ENCODE peak calls at places on chromosomes 12 and 14, in nine cellular contexts. One of them, this sample, is unnamed.

GRCh38 chr12:19186722-19187661 is 57.5 kb downstream of the PLEKHA5 start:
- DNase-seq in heart left ventricle: no peak
- DNase-seq in A549: peak; percentile 30
- DNase-seq in ovary: no peak
- DNase-seq in IMR-90: peak; percentile 71
- DNase-seq in uterus: no peak
- DNase-seq in K562: peak; percentile 23
- DNase-seq in right lobe of liver: no peak
- DNase-seq in endothelial cell of umbilical vein: peak; percentile 71
- DNase-seq in this sample: no peak

GRCh38 chr12:69388371-69388770 is 28.8 kb downstream of the YEATS4 start:
- DNase-seq in heart left ventricle: no peak
- DNase-seq in A549: peak; percentile 11
- DNase-seq in ovary: no peak
- DNase-seq in IMR-90: peak; percentile 81
- DNase-seq in uterus: no peak
- DNase-seq in K562: no peak
- DNase-seq in right lobe of liver: no peak
- DNase-seq in endothelial cell of umbilical vein: peak; percentile 79
- DNase-seq in this sample: no peak

GRCh38 chr14:96811265-96811664 is 14.1 kb downstream of the VRK1 start:
- DNase-seq in heart left ventricle: no peak
- DNase-seq in A549: no peak
- DNase-seq in ovary: no peak
- DNase-seq in IMR-90: peak; percentile 82
- DNase-seq in uterus: no peak
- DNase-seq in K562: no peak
- DNase-seq in right lobe of liver: no peak
- DNase-seq in endothelial cell of umbilical vein: no peak
- DNase-seq in this sample: no peak

GRCh38 chr12:84058136-84058535 is 854.5 kb downstream of the SLC6A15 start:
- DNase-seq in heart left ventricle: no peak
- DNase-seq in A549: no peak
- DNase-seq in ovary: no peak
- DNase-seq in IMR-90: no peak
- DNase-seq in uterus: no peak
- DNase-seq in K562: no peak
- DNase-seq in right lobe of liver: no peak
- DNase-seq in endothelial cell of umbilical vein: no peak
- DNase-seq in this sample: no peak

GRCh38 chr12:124863409-124864325 is at the start of gene SCARB1:
- DNase-seq in heart left ventricle: peak; percentile 91
- DNase-seq in A549: peak; percentile 85
- DNase-seq in ovary: peak; percentile 94
- DNase-seq in IMR-90: peak; percentile 64
- DNase-seq in uterus: peak; percentile 87
- DNase-seq in K562: peak; percentile 99
- DNase-seq in right lobe of liver: peak; percentile 94
- DNase-seq in endothelial cell of umbilical vein: peak; percentile 71
- DNase-seq in this sample: peak; percentile 87

GRCh38 chr14:81323094-81323493 is 77.0 kb downstream of the STON2 start:
- DNase-seq in heart left ventricle: no peak
- DNase-seq in A549: no peak
- DNase-seq in ovary: no peak
- DNase-seq in IMR-90: no peak
- DNase-seq in uterus: no peak
- DNase-seq in K562: no peak
- DNase-seq in right lobe of liver: no peak
- DNase-seq in endothelial cell of umbilical vein: no peak
- DNase-seq in this sample: no peak

GRCh38 chr12:112191201-112191600 is 65.8 kb downstream of the TRAFD1 start:
- DNase-seq in heart left ventricle: no peak
- DNase-seq in A549: no peak
- DNase-seq in ovary: no peak
- DNase-seq in IMR-90: no peak
- DNase-seq in uterus: no peak
- DNase-seq in K562: no peak
- DNase-seq in right lobe of liver: no peak
- DNase-seq in endothelial cell of umbilical vein: no peak
- DNase-seq in this sample: no peak

GRCh38 chr12:39905152-39905551 is 200.7 kb downstream of the SLC2A13 start:
- DNase-seq in heart left ventricle: peak; percentile 68
- DNase-seq in A549: no peak
- DNase-seq in ovary: peak; percentile 44
- DNase-seq in IMR-90: peak; percentile 22
- DNase-seq in uterus: peak; percentile 76
- DNase-seq in K562: no peak
- DNase-seq in right lobe of liver: no peak
- DNase-seq in endothelial cell of umbilical vein: no peak
- DNase-seq in this sample: no peak

DNA sequence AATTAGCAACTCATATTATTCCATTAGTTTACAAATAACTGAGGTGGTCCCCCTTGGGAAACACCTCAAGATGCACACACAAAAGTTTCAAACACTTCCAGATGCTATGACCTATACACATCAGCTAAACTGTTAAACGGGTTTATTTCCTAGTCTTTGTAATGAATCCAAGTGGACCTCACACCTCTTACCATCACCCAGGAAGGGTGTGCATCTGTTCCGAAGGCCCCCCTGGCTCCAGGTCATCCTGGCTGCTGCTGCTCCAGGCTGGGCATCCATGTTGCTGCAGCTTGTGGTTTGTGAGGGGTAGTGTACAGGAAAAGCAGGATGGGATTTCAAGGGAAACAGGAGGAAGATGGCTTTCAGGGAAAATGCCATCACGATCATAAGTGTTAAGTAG is 6.8 kb downstream of the HNRNPC start:
- DNase-seq in heart left ventricle: no peak
- DNase-seq in A549: no peak
- DNase-seq in ovary: no peak
- DNase-seq in IMR-90: no peak
- DNase-seq in uterus: no peak
- DNase-seq in K562: no peak
- DNase-seq in right lobe of liver: no peak
- DNase-seq in endothelial cell of umbilical vein: no peak
- DNase-seq in this sample: no peak
- TF ChIP-seq POLR2A in heart left ventricle: no peak
- TF ChIP-seq POLR2A in A549: no peak
- TF ChIP-seq POLR2A in ovary: no peak
- TF ChIP-seq POLR2A in IMR-90: no peak
- TF ChIP-seq POLR2A in uterus: no peak
- TF ChIP-seq POLR2A in K562: peak; percentile 4
- TF ChIP-seq POLR2A in right lobe of liver: no peak
- TF ChIP-seq POLR2A in endothelial cell of umbilical vein: no peak
- TF ChIP-seq POLR2A in this sample: no peak

GRCh38 chr12:70960484-70960883 is 39.9 kb upstream of the PTPRR start:
- DNase-seq in heart left ventricle: no peak
- DNase-seq in A549: no peak
- DNase-seq in ovary: no peak
- DNase-seq in IMR-90: no peak
- DNase-seq in uterus: no peak
- DNase-seq in K562: no peak
- DNase-seq in right lobe of liver: no peak
- DNase-seq in endothelial cell of umbilical vein: no peak
- DNase-seq in this sample: no peak
- TF ChIP-seq POLR2A in heart left ventricle: no peak
- TF ChIP-seq POLR2A in A549: no peak
- TF ChIP-seq POLR2A in ovary: no peak
- TF ChIP-seq POLR2A in IMR-90: no peak
- TF ChIP-seq POLR2A in uterus: no peak
- TF ChIP-seq POLR2A in K562: no peak
- TF ChIP-seq POLR2A in right lobe of liver: no peak
- TF ChIP-seq POLR2A in endothelial cell of umbilical vein: no peak
- TF ChIP-seq POLR2A in this sample: no peak

GRCh38 chr12:71441350-71441748 is 1.8 kb downstream of the LGR5 start:
- DNase-seq in heart left ventricle: no peak
- DNase-seq in A549: no peak
- DNase-seq in ovary: no peak
- DNase-seq in IMR-90: no peak
- DNase-seq in uterus: no peak
- DNase-seq in K562: no peak
- DNase-seq in right lobe of liver: no peak
- DNase-seq in endothelial cell of umbilical vein: no peak
- DNase-seq in this sample: no peak
- TF ChIP-seq POLR2A in heart left ventricle: no peak
- TF ChIP-seq POLR2A in A549: no peak
- TF ChIP-seq POLR2A in ovary: no peak
- TF ChIP-seq POLR2A in IMR-90: no peak
- TF ChIP-seq POLR2A in uterus: no peak
- TF ChIP-seq POLR2A in K562: no peak
- TF ChIP-seq POLR2A in right lobe of liver: no peak
- TF ChIP-seq POLR2A in endothelial cell of umbilical vein: no peak
- TF ChIP-seq POLR2A in this sample: no peak

GRCh38 chr14:21023817-21024667 is 819 bp downstream of the NDRG2 start:
- DNase-seq in heart left ventricle: no peak
- DNase-seq in A549: no peak
- DNase-seq in ovary: peak; percentile 45
- DNase-seq in IMR-90: no peak
- DNase-seq in uterus: no peak
- DNase-seq in K562: no peak
- DNase-seq in right lobe of liver: peak; percentile 70
- DNase-seq in endothelial cell of umbilical vein: no peak
- DNase-seq in this sample: no peak

GRCh38 chr14:21025374-21026151 is 702 bp upstream of the NDRG2 start:
- DNase-seq in heart left ventricle: peak; percentile 94
- DNase-seq in A549: no peak
- DNase-seq in ovary: peak; percentile 98
- DNase-seq in IMR-90: no peak
- DNase-seq in uterus: peak; percentile 95
- DNase-seq in K562: peak; percentile 63
- DNase-seq in right lobe of liver: peak; percentile 75
- DNase-seq in endothelial cell of umbilical vein: no peak
- DNase-seq in this sample: no peak

GRCh38 chr14:21023174-21023573 is 1.7 kb downstream of the NDRG2 start:
- DNase-seq in heart left ventricle: no peak
- DNase-seq in A549: no peak
- DNase-seq in ovary: peak; percentile 49
- DNase-seq in IMR-90: no peak
- DNase-seq in uterus: no peak
- DNase-seq in K562: no peak
- DNase-seq in right lobe of liver: no peak
- DNase-seq in endothelial cell of umbilical vein: no peak
- DNase-seq in this sample: no peak

GRCh38 chr14:21026251-21026987 is 1.6 kb upstream of the NDRG2 start:
- DNase-seq in heart left ventricle: no peak
- DNase-seq in A549: no peak
- DNase-seq in ovary: peak; percentile 75
- DNase-seq in IMR-90: no peak
- DNase-seq in uterus: no peak
- DNase-seq in K562: peak; percentile 12
- DNase-seq in right lobe of liver: no peak
- DNase-seq in endothelial cell of umbilical vein: no peak
- DNase-seq in this sample: no peak

DNA sequence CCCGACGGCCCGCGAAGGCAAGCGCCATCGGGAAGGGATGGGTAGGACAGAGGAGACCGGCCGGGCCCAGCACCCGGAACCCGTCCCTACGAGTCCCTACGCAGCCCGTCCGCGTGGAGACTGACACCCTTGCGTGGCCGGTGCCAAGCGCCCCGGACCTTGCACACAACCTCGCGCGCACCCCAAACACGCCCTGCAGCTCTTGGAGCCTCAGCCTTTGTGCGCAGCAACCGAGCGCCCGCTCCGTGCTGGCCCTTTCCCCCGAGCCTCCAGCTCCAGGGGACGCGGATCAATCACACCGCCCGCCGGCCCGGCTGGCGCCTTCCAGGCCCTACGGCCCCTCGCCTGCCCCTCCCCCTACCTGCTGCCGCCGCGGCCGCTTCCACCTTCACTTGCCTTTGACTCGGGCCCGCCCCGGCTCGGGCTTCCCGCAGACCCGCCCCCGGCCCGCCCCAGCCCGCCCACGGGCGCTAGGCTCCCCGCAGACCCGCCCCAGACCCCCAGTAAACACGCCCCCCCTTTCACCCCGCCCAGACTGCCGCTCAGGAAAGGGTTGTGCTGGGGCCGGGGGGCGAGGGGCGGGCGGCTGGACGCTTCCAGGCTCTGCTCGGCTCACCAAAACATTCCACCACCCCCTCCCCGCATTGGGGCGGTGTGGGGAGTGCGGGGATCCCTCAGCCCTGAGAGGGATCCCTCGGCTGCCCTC is at the start of gene NDRG2:
- DNase-seq in heart left ventricle: peak; percentile 93
- DNase-seq in A549: peak; percentile 49
- DNase-seq in ovary: peak; percentile 93
- DNase-seq in IMR-90: no peak
- DNase-seq in uterus: peak; percentile 88
- DNase-seq in K562: peak; percentile 90
- DNase-seq in right lobe of liver: peak; percentile 89
- DNase-seq in endothelial cell of umbilical vein: no peak
- DNase-seq in this sample: peak; percentile 27
- TF ChIP-seq POLR2A in heart left ventricle: peak; percentile 74
- TF ChIP-seq POLR2A in A549: no peak
- TF ChIP-seq POLR2A in ovary: no peak
- TF ChIP-seq POLR2A in IMR-90: no peak
- TF ChIP-seq POLR2A in uterus: peak; percentile 57
- TF ChIP-seq POLR2A in K562: peak; percentile 65
- TF ChIP-seq POLR2A in right lobe of liver: peak; percentile 56
- TF ChIP-seq POLR2A in endothelial cell of umbilical vein: no peak
- TF ChIP-seq POLR2A in this sample: no peak

GRCh38 chr12:130971871-130972588 is 18.3 kb downstream of the ADGRD1 start:
- DNase-seq in heart left ventricle: no peak
- DNase-seq in A549: no peak
- DNase-seq in ovary: no peak
- DNase-seq in IMR-90: no peak
- DNase-seq in uterus: peak; percentile 10
- DNase-seq in K562: no peak
- DNase-seq in right lobe of liver: no peak
- DNase-seq in endothelial cell of umbilical vein: no peak
- DNase-seq in this sample: no peak
- TF ChIP-seq POLR2A in heart left ventricle: no peak
- TF ChIP-seq POLR2A in A549: no peak
- TF ChIP-seq POLR2A in ovary: no peak
- TF ChIP-seq POLR2A in IMR-90: no peak
- TF ChIP-seq POLR2A in uterus: no peak
- TF ChIP-seq POLR2A in K562: no peak
- TF ChIP-seq POLR2A in right lobe of liver: no peak
- TF ChIP-seq POLR2A in endothelial cell of umbilical vein: no peak
- TF ChIP-seq POLR2A in this sample: no peak

DNA sequence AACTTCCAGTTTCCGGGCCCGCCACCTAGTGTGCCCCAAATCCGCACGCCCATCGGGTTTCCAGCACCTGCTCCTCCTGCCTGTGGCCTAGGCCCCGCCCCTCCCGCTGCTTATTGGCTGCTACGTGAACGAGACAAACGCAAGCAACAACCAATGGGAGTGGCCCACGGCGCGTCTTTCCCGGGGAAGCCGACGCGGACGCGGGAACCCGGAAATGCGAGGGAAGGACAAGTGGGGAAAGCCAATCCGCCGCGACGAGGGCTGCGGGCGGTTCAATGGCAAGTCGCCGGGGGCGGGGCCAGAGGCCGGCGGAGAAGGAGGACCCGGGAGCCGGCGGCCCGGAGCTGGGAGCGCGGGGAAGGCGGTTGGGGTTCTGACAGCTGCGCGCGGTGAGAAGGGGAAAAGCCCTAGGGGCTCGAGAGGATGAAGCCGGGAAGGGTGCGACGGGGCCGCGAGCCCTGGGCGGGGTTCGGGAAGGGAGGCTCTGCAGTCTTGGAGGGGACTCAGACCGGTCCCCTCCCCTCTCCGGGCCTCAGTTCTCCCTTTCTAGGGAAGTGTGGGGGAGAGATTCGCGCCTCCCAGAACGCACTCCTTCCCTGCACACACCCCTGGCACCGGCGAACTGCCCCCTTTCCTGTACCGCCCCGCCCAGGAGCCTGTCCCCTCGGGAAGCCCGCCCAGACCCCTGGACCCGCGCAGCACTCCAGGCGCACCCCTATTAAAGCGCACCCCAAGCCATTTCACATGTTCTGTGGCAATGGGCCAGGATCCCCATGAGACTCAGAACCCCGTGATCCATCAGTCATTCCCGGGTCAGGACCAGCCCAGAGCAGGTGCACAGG is at the start of gene FICD:
- DNase-seq in heart left ventricle: peak; percentile 100
- DNase-seq in A549: peak; percentile 95
- DNase-seq in ovary: peak; percentile 100
- DNase-seq in IMR-90: peak; percentile 96
- DNase-seq in uterus: peak; percentile 100
- DNase-seq in K562: peak; percentile 94
- DNase-seq in right lobe of liver: peak; percentile 100
- DNase-seq in endothelial cell of umbilical vein: peak; percentile 99
- DNase-seq in this sample: peak; percentile 94
- TF ChIP-seq POLR2A in heart left ventricle: peak; percentile 71
- TF ChIP-seq POLR2A in A549: peak; percentile 53
- TF ChIP-seq POLR2A in ovary: no peak
- TF ChIP-seq POLR2A in IMR-90: peak; percentile 77
- TF ChIP-seq POLR2A in uterus: no peak
- TF ChIP-seq POLR2A in K562: peak; percentile 82
- TF ChIP-seq POLR2A in right lobe of liver: peak; percentile 51
- TF ChIP-seq POLR2A in endothelial cell of umbilical vein: peak; percentile 50
- TF ChIP-seq POLR2A in this sample: peak; percentile 73